ENCODE peak calls at places on chromosomes 11 and 22, in four cellular contexts. One of them, this sample, is unnamed.

GRCh38 chr11:3200388-3201111 is 18.1 kb downstream of the MRGPRG start:
- DNase-seq in SK-N-SH: no peak
- DNase-seq in H1: no peak
- DNase-seq in GM12878: no peak
- DNase-seq in this sample: no peak

GRCh38 chr22:21982338-21982965 is at the start of gene TOP3B:
- DNase-seq in SK-N-SH: peak
- DNase-seq in H1: no peak
- DNase-seq in GM12878: peak
- DNase-seq in this sample: peak

GRCh38 chr22:28369849-28370248 is 309.8 kb downstream of the TTC28 start:
- DNase-seq in SK-N-SH: no peak
- DNase-seq in H1: no peak
- DNase-seq in GM12878: no peak
- DNase-seq in this sample: no peak

GRCh38 chr11:26319906-26320305 is 12.0 kb upstream of the ANO3 start:
- DNase-seq in SK-N-SH: no peak
- DNase-seq in H1: no peak
- DNase-seq in GM12878: no peak
- DNase-seq in this sample: no peak

GRCh38 chr11:17992916-17993315 is 19.9 kb downstream of the SERGEF start:
- DNase-seq in SK-N-SH: no peak
- DNase-seq in H1: no peak
- DNase-seq in GM12878: no peak
- DNase-seq in this sample: no peak

GRCh38 chr11:72430743-72431570 is 3.4 kb downstream of the CLPB start:
- DNase-seq in SK-N-SH: peak
- DNase-seq in H1: no peak
- DNase-seq in GM12878: no peak
- DNase-seq in this sample: peak

GRCh38 chr11:18315893-18316292 is 6.0 kb downstream of the HPS5 start:
- DNase-seq in SK-N-SH: no peak
- DNase-seq in H1: no peak
- DNase-seq in GM12878: no peak
- DNase-seq in this sample: no peak

GRCh38 chr11:127804775-127805446 is 782.4 kb downstream of the ETS1 start:
- DNase-seq in SK-N-SH: no peak
- DNase-seq in H1: no peak
- DNase-seq in GM12878: no peak
- DNase-seq in this sample: no peak

GRCh38 chr11:120832609-120833221 is 191.2 kb upstream of the TBCEL start:
- DNase-seq in SK-N-SH: no peak
- DNase-seq in H1: no peak
- DNase-seq in GM12878: no peak
- DNase-seq in this sample: no peak

GRCh38 chr11:64138413-64138812 is 27.5 kb downstream of the MACROD1 start:
- DNase-seq in SK-N-SH: no peak
- DNase-seq in H1: no peak
- DNase-seq in GM12878: no peak
- DNase-seq in this sample: no peak

GRCh38 chr22:49968831-49969661 is 8.5 kb downstream of the PIM3 start:
- DNase-seq in SK-N-SH: peak
- DNase-seq in H1: no peak
- DNase-seq in GM12878: no peak
- DNase-seq in this sample: no peak

GRCh38 chr22:31915499-31916065 is 28.8 kb upstream of the YWHAH start:
- DNase-seq in SK-N-SH: no peak
- DNase-seq in H1: no peak
- DNase-seq in GM12878: no peak
- DNase-seq in this sample: no peak

GRCh38 chr11:118917488-118918127 is 8.1 kb downstream of the BCL9L start:
- DNase-seq in SK-N-SH: no peak
- DNase-seq in H1: no peak
- DNase-seq in GM12878: no peak
- DNase-seq in this sample: peak

GRCh38 chr11:97756571-97757335 is 1264.0 kb upstream of the CNTN5 start:
- DNase-seq in SK-N-SH: no peak
- DNase-seq in H1: no peak
- DNase-seq in GM12878: no peak
- DNase-seq in this sample: no peak

GRCh38 chr11:30147293-30147692 is 83.5 kb upstream of the FSHB start:
- DNase-seq in SK-N-SH: no peak
- DNase-seq in H1: no peak
- DNase-seq in GM12878: no peak
- DNase-seq in this sample: no peak

GRCh38 chr11:125141686-125142535 is 22.6 kb upstream of the PKNOX2 start:
- DNase-seq in SK-N-SH: peak
- DNase-seq in H1: no peak
- DNase-seq in GM12878: no peak
- DNase-seq in this sample: no peak

GRCh38 chr11:86182976-86183584 is 61.5 kb upstream of the EED start:
- DNase-seq in SK-N-SH: no peak
- DNase-seq in H1: no peak
- DNase-seq in GM12878: peak
- DNase-seq in this sample: no peak

DNA sequence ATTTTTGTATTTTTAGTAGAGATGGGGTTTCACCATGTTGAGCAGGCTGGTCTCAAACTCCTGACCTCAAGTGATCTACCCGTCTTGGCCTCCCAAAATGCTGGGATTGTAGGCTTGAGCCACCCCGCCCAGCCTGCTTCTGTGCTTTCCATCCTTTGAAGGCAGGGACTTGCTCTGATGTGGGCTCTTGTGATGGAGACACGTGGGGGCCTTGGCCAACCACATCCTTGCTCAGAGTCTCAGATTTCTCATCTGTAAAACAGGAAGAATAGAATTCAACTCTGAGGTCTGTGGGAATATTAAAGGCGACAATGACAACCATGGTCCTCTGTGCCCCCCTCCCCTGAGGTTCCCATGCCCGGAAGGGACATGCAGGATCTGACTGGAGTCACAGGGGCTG is 3.8 kb upstream of the GGA1 start:
- DNase-seq in SK-N-SH: no peak
- DNase-seq in H1: no peak
- DNase-seq in GM12878: no peak
- DNase-seq in this sample: no peak
- TF ChIP-seq TCF12 in SK-N-SH: no peak
- TF ChIP-seq TCF12 in H1: no peak
- TF ChIP-seq TCF12 in GM12878: no peak
- TF ChIP-seq TCF12 in this sample: no peak

GRCh38 chr11:132977746-132978145 is 554.6 kb downstream of the OPCML start:
- DNase-seq in SK-N-SH: no peak
- DNase-seq in H1: no peak
- DNase-seq in GM12878: no peak
- DNase-seq in this sample: no peak

GRCh38 chr11:132981146-132981956 is 551.0 kb downstream of the OPCML start:
- DNase-seq in SK-N-SH: no peak
- DNase-seq in H1: no peak
- DNase-seq in GM12878: no peak
- DNase-seq in this sample: no peak

GRCh38 chr11:132983289-132983688 is 549.0 kb downstream of the OPCML start:
- DNase-seq in SK-N-SH: no peak
- DNase-seq in H1: no peak
- DNase-seq in GM12878: no peak
- DNase-seq in this sample: no peak

GRCh38 chr11:132980721-132981120 is 551.6 kb downstream of the OPCML start:
- DNase-seq in SK-N-SH: no peak
- DNase-seq in H1: no peak
- DNase-seq in GM12878: no peak
- DNase-seq in this sample: no peak

DNA sequence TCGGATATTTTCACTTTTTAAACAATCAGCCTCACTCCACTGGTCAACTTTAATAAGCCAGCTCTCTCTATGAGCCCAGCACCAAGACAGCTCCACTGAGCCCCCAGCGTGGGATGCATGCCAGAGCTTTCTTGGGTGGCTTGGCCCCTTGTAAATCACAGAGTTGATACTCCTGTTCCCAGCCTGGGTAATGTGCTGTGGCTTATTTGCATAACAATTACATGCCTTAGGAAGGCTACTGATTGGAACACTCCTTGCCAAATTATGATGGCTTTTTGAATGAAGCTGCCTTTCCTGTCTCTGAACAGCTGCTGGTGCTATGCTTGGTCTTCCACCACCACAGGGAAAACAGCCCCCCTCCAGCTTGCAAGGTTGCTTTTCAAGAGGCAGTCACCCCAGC is 549.5 kb downstream of the OPCML start:
- DNase-seq in SK-N-SH: no peak
- DNase-seq in H1: no peak
- DNase-seq in GM12878: no peak
- DNase-seq in this sample: no peak
- TF ChIP-seq TCF12 in SK-N-SH: no peak
- TF ChIP-seq TCF12 in H1: no peak
- TF ChIP-seq TCF12 in GM12878: no peak
- TF ChIP-seq TCF12 in this sample: no peak

GRCh38 chr11:132161538-132161937 is 791.1 kb downstream of the NTM start:
- DNase-seq in SK-N-SH: no peak
- DNase-seq in H1: no peak
- DNase-seq in GM12878: no peak
- DNase-seq in this sample: no peak

GRCh38 chr11:132158091-132158490 is 787.7 kb downstream of the NTM start:
- DNase-seq in SK-N-SH: no peak
- DNase-seq in H1: peak
- DNase-seq in GM12878: no peak
- DNase-seq in this sample: no peak

DNA sequence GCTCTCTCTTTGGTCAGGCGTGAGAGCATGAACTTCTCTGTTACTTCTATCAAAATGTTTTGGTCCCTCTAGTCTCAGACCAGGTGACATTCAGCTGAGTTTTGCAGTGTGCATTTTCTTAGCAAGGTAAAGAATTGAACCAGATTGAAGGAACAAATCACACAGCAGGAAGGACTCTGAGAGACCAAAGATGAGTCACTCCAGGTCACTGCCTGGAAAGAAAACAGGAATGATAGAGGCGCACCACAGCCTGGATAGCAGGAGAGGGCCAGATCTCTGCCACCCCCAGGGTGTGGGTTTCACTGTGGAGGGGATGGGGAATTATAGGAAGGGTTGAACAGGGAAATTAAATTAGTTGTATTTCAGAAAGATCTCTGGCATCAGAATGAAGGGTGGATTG is 788.3 kb downstream of the NTM start:
- DNase-seq in SK-N-SH: peak
- DNase-seq in H1: no peak
- DNase-seq in GM12878: no peak
- DNase-seq in this sample: no peak
- TF ChIP-seq TCF12 in SK-N-SH: no peak
- TF ChIP-seq TCF12 in H1: no peak
- TF ChIP-seq TCF12 in GM12878: no peak
- TF ChIP-seq TCF12 in this sample: no peak

GRCh38 chr11:23755769-23756168 is 741.1 kb upstream of the LUZP2 start:
- DNase-seq in SK-N-SH: no peak
- DNase-seq in H1: no peak
- DNase-seq in GM12878: no peak
- DNase-seq in this sample: no peak
- TF ChIP-seq TCF12 in SK-N-SH: no peak
- TF ChIP-seq TCF12 in H1: no peak
- TF ChIP-seq TCF12 in GM12878: no peak
- TF ChIP-seq TCF12 in this sample: no peak

GRCh38 chr11:62223095-62223494 is 14.6 kb downstream of the SCGB2A1 start:
- DNase-seq in SK-N-SH: no peak
- DNase-seq in H1: no peak
- DNase-seq in GM12878: no peak
- DNase-seq in this sample: no peak
- TF ChIP-seq TCF12 in SK-N-SH: no peak
- TF ChIP-seq TCF12 in H1: no peak
- TF ChIP-seq TCF12 in GM12878: no peak
- TF ChIP-seq TCF12 in this sample: no peak

GRCh38 chr11:123561046-123561781 is 93.2 kb downstream of the SCN3B start:
- DNase-seq in SK-N-SH: peak
- DNase-seq in H1: no peak
- DNase-seq in GM12878: no peak
- DNase-seq in this sample: peak
- TF ChIP-seq TCF12 in SK-N-SH: no peak
- TF ChIP-seq TCF12 in H1: no peak
- TF ChIP-seq TCF12 in GM12878: no peak
- TF ChIP-seq TCF12 in this sample: no peak